ENCODE peak calls at places on chromosomes 3 and 15, in five cellular contexts. T, K, P, N and X are unnamed samples.

GRCh38 chr3:16536996-16537395 is 23.5 kb upstream of the RFTN1 start:
- DNase-seq in T (no peak), P (no peak), N (no peak), K (no peak), X (no peak)

GRCh38 chr3:185152433-185153169 is at the start of gene C3orf70:
- DNase-seq in P (peak), T (no peak), K (no peak), N (no peak), X (peak)

GRCh38 chr3:60017631-60018030 is 967.8 kb upstream of the CFAP20DC start:
- DNase-seq in K (peak), P (no peak), T (no peak), N (no peak), X (no peak)

GRCh38 chr3:42440924-42441323 is 30.5 kb upstream of the LYZL4 start:
- DNase-seq in N (no peak), T (no peak), P (no peak), K (no peak), X (no peak)

GRCh38 chr15:60448668-60449360 is 30.1 kb downstream of the ICE2 start:
- DNase-seq in K (no peak), T (no peak), N (no peak), P (no peak), X (no peak)

GRCh38 chr3:184040010-184040409 is 8.5 kb downstream of the HTR3D start:
- DNase-seq in T (no peak), K (no peak), N (no peak), P (no peak), X (no peak)

GRCh38 chr3:11195721-11196332 is 41.5 kb downstream of the HRH1 start:
- DNase-seq in K (no peak), T (no peak), P (no peak), N (no peak), X (no peak)

GRCh38 chr3:41836360-41837134 is 125.4 kb downstream of the ULK4 start:
- DNase-seq in K (no peak), P (no peak), T (no peak), N (no peak), X (no peak)

GRCh38 chr15:63052961-63053698 is 10.6 kb downstream of the TPM1 start:
- DNase-seq in N (no peak), K (no peak), T (no peak), P (peak), X (no peak)

GRCh38 chr3:151117044-151117443 is 31.6 kb downstream of the MED12L start:
- DNase-seq in K (no peak), P (no peak), N (no peak), T (no peak), X (no peak)

GRCh38 chr15:41465822-41466421 is 27.8 kb upstream of the ITPKA start:
- DNase-seq in N (no peak), T (no peak), P (no peak), K (no peak), X (no peak)

GRCh38 chr3:187063286-187064081 is 75.8 kb downstream of the RPL39L start:
- DNase-seq in T (no peak), P (no peak), N (no peak), K (no peak), X (no peak)

GRCh38 chr3:188257384-188257961 is 103.5 kb downstream of the LPP start:
- DNase-seq in N (no peak), T (no peak), K (no peak), P (no peak), X (no peak)

GRCh38 chr15:43769584-43770228 is 7.1 kb downstream of the ELL3 start:
- DNase-seq in K (no peak), P (peak), N (peak), T (peak), X (peak)

GRCh38 chr15:90557147-90557546 is 27.4 kb downstream of the CRTC3 start:
- DNase-seq in P (no peak), T (no peak), K (no peak), N (no peak), X (no peak)

GRCh38 chr15:67049351-67050044 is 15.9 kb upstream of the SMAD3 start:
- DNase-seq in T (peak), N (no peak), P (no peak), K (no peak), X (no peak)

GRCh38 chr3:1394188-1394587 is 301.4 kb downstream of the CNTN6 start:
- DNase-seq in K (no peak), N (no peak), P (no peak), T (no peak), X (no peak)

GRCh38 chr3:186321746-186322145 is 40.3 kb downstream of the DGKG start:
- DNase-seq in T (no peak), K (no peak), N (no peak), P (no peak), X (no peak)

GRCh38 chr15:70569139-70569717 is 194.1 kb downstream of the UACA start:
- DNase-seq in N (no peak), K (no peak), P (no peak), T (peak), X (peak)

GRCh38 chr3:176795897-176796296 is 401.4 kb downstream of the TBL1XR1 start:
- DNase-seq in P (no peak), T (no peak), N (no peak), K (no peak), X (no peak)

GRCh38 chr3:171862993-171863521 is 19.9 kb downstream of the TMEM212 start:
- DNase-seq in K (no peak), T (no peak), N (no peak), P (no peak), X (no peak)

GRCh38 chr15:30872341-30872748 is 31.4 kb upstream of the FAN1 start:
- DNase-seq in P (no peak), K (peak), T (peak), N (no peak), X (no peak)

GRCh38 chr3:115248274-115248673 is 101.2 kb upstream of the ZBTB20 start:
- DNase-seq in N (no peak), T (no peak), P (no peak), K (no peak), X (no peak)

GRCh38 chr15:31392761-31393401 is 66.2 kb downstream of the KLF13 start:
- DNase-seq in N (no peak), K (no peak), P (no peak), T (no peak), X (no peak)

GRCh38 chr3:87088984-87089841 is 98.3 kb upstream of the VGLL3 start:
- DNase-seq in P (peak), N (no peak), T (no peak), K (no peak), X (no peak)

GRCh38 chr3:178406206-178406605 is 130.0 kb upstream of the KCNMB2 start:
- DNase-seq in N (no peak), K (no peak), T (no peak), P (no peak), X (no peak)

GRCh38 chr3:194984026-194984425 is 286.9 kb downstream of the XXYLT1 start:
- DNase-seq in N (no peak), P (no peak), T (no peak), K (no peak), X (peak)

GRCh38 chr15:66387176-66388056 is 704 bp downstream of the MAP2K1 start:
- DNase-seq in N (peak), K (peak), T (peak), P (peak), X (peak)

GRCh38 chr3:14141144-14141543 is 16.3 kb downstream of the TMEM43 start:
- DNase-seq in P (no peak), N (no peak), T (no peak), K (no peak), X (no peak)

GRCh38 chr3:19539488-19540395 is 391.4 kb downstream of the KCNH8 start:
- DNase-seq in T (no peak), K (no peak), N (no peak), P (no peak), X (no peak)

GRCh38 chr3:177824190-177824786 is 627.0 kb upstream of the TBL1XR1 start:
- DNase-seq in T (no peak), N (no peak), K (no peak), P (peak), X (no peak)

GRCh38 chr3:62875103-62876002 is at the start of gene CADPS:
- DNase-seq in T (no peak), P (no peak), N (no peak), K (no peak), X (no peak)

GRCh38 chr3:177279118-177279815 is 82.0 kb upstream of the TBL1XR1 start:
- DNase-seq in P (no peak), N (no peak), K (no peak), T (no peak), X (no peak)

GRCh38 chr3:122415104-122415744 is 638 bp downstream of the WDR5B start:
- DNase-seq in P (peak), K (peak), T (no peak), N (peak), X (no peak)

GRCh38 chr3:42503957-42504333 is 1.5 kb downstream of the VIPR1 start:
- DNase-seq in K (no peak), T (no peak), N (no peak), P (no peak), X (no peak)

GRCh38 chr3:4261411-4261810 is 41.8 kb upstream of the SETMAR start:
- DNase-seq in N (no peak), T (no peak), P (no peak), K (no peak), X (no peak)

GRCh38 chr3:108946292-108947290 is 7.1 kb downstream of the GUCA1C start:
- DNase-seq in T (no peak), P (no peak), K (no peak), N (no peak), X (no peak)